ENCODE peak calls at places on chromosomes 1 and 21, in five cellular contexts. Y is KBM-7; M is neuronal stem cell; J is H7; A is activated CD8-positive, alpha-beta memory T cell treated with anti-CD3 and anti-CD28 coated beads for 4 hours. H is an unnamed sample.

GRCh38 chr1:161038523-161039153 is at the start of gene TSTD1:
- DNase-seq in Y (no peak), M (peak), J (peak), A (peak), H (peak)

GRCh38 chr21:19458295-19458694 is 1054.7 kb upstream of the TMPRSS15 start:
- DNase-seq in Y (no peak), M (no peak), J (no peak), A (no peak), H (no peak)

GRCh38 chr1:79259390-79260336 is 253.1 kb upstream of the ADGRL4 start:
- DNase-seq in Y (peak), M (no peak), J (peak), A (no peak), H (no peak)

GRCh38 chr1:230711245-230711644 is 2.7 kb downstream of the AGT start:
- DNase-seq in Y (no peak), M (no peak), J (no peak), A (no peak), H (no peak)

GRCh38 chr1:64940026-64940425 is 26.3 kb downstream of the JAK1 start:
- DNase-seq in Y (no peak), M (no peak), J (no peak), A (no peak), H (no peak)

GRCh38 chr1:182430263-182431068 is 19.5 kb upstream of the RGSL1 start:
- DNase-seq in Y (peak), M (no peak), J (no peak), A (peak), H (no peak)

GRCh38 chr21:43909736-43910455 is 44.9 kb downstream of the AGPAT3 start:
- DNase-seq in Y (no peak), M (no peak), J (peak), A (no peak), H (no peak)

GRCh38 chr1:157400766-157401165 is 151.5 kb downstream of the FCRL5 start:
- DNase-seq in Y (no peak), M (no peak), J (no peak), A (no peak), H (no peak)

GRCh38 chr21:41970751-41971653 is 17.2 kb upstream of the C2CD2 start:
- DNase-seq in Y (no peak), M (no peak), J (peak), A (no peak), H (no peak)

H was measured in KG1.